ENCODE peak calls at places on chromosomes 12 and 14, in seven cellular contexts. C is RWPE1, P is neural crest cell, V is upper lobe of left lung, M is left ventricle myocardium inferior, Q is lung, X is ovary. U is an unnamed sample.

GRCh38 chr12:3770891-3771290 is 18.0 kb upstream of the CRACR2A start:
- DNase-seq in C (peak), P (no peak), V (no peak), M (no peak), Q (no peak), X (no peak), U (no peak)

GRCh38 chr12:6827437-6827894 is 741 bp upstream of the P3H3 start:
- DNase-seq in C (peak), P (peak), V (peak), M (peak), Q (peak), X (peak), U (peak)

GRCh38 chr12:81167694-81168093 is 89.8 kb downstream of the ACSS3 start:
- DNase-seq in C (peak), P (no peak), V (no peak), M (no peak), Q (no peak), X (no peak), U (no peak)

GRCh38 chr12:111546758-111547383 is 52.2 kb downstream of the ATXN2 start:
- DNase-seq in C (peak), P (no peak), V (no peak), M (no peak), Q (no peak), X (no peak), U (no peak)

GRCh38 chr12:32788405-32788804 is 32.7 kb upstream of the YARS2 start:
- DNase-seq in C (no peak), P (no peak), V (no peak), M (no peak), Q (no peak), X (no peak), U (no peak)

GRCh38 chr12:106137456-106138278 is 1.1 kb downstream of the NUAK1 start:
- DNase-seq in C (no peak), P (no peak), V (no peak), M (no peak), Q (no peak), X (no peak), U (no peak)

GRCh38 chr14:42814817-42815216 is 1208.1 kb downstream of the LRFN5 start:
- DNase-seq in C (no peak), P (no peak), V (no peak), M (no peak), Q (no peak), X (no peak), U (no peak)

GRCh38 chr12:63382930-63383329 is 231.9 kb upstream of the AVPR1A start:
- DNase-seq in C (no peak), P (no peak), V (no peak), M (no peak), Q (no peak), X (no peak), U (no peak)

GRCh38 chr12:95169368-95169767 is 47.9 kb downstream of the FGD6 start:
- DNase-seq in C (peak), P (no peak), V (peak), M (no peak), Q (no peak), X (no peak), U (no peak)

GRCh38 chr12:124779161-124780141 is 84.2 kb downstream of the SCARB1 start:
- DNase-seq in C (no peak), P (no peak), V (no peak), M (no peak), Q (no peak), X (no peak), U (no peak)

GRCh38 chr14:55892906-55893305 is 225.3 kb upstream of the PELI2 start:
- DNase-seq in C (no peak), P (no peak), V (no peak), M (no peak), Q (no peak), X (no peak), U (no peak)

GRCh38 chr12:13941258-13942249 is 39.8 kb downstream of the GRIN2B start:
- DNase-seq in C (peak), P (peak), V (peak), M (no peak), Q (peak), X (no peak), U (peak)

GRCh38 chr12:84912191-84913142 is at the start of gene SLC6A15:
- DNase-seq in C (peak), P (peak), V (no peak), M (no peak), Q (no peak), X (no peak), U (peak)

GRCh38 chr12:56257491-56258067 is 605 bp downstream of the ANKRD52 start:
- DNase-seq in C (peak), P (peak), V (peak), M (no peak), Q (no peak), X (no peak), U (peak)

GRCh38 chr12:100141998-100142850 is 450 bp downstream of the BLTP3B start:
- DNase-seq in C (peak), P (peak), V (peak), M (peak), Q (peak), X (peak), U (peak)

GRCh38 chr12:75816892-75817291 is 214.7 kb downstream of the PHLDA1 start:
- DNase-seq in C (peak), P (no peak), V (no peak), M (no peak), Q (no peak), X (no peak), U (no peak)

GRCh38 chr12:113322353-113322752 is 12.6 kb downstream of the SLC8B1 start:
- DNase-seq in C (peak), P (no peak), V (no peak), M (no peak), Q (no peak), X (no peak), U (no peak)

GRCh38 chr12:24668563-24668962 is 280.3 kb downstream of the BCAT1 start:
- DNase-seq in C (no peak), P (no peak), V (no peak), M (no peak), Q (no peak), X (no peak), U (no peak)

GRCh38 chr14:56400426-56400825 is 179.2 kb upstream of the TMEM260 start:
- DNase-seq in C (no peak), P (no peak), V (no peak), M (no peak), Q (no peak), X (no peak), U (no peak)

GRCh38 chr12:117874842-117875434 is 93.9 kb downstream of the KSR2 start:
- DNase-seq in C (peak), P (peak), V (peak), M (peak), Q (peak), X (peak), U (peak)

GRCh38 chr12:86312258-86312657 is 56.1 kb upstream of the MGAT4C start:
- DNase-seq in C (no peak), P (no peak), V (no peak), M (no peak), Q (no peak), X (no peak), U (no peak)

GRCh38 chr14:103110681-103111296 is 12.5 kb upstream of the TNFAIP2 start:
- DNase-seq in C (no peak), P (no peak), V (no peak), M (no peak), Q (no peak), X (no peak), U (no peak)

GRCh38 chr14:54275997-54276396 is 120.8 kb upstream of the CDKN3 start:
- DNase-seq in C (no peak), P (no peak), V (no peak), M (no peak), Q (no peak), X (no peak), U (no peak)

DNA sequence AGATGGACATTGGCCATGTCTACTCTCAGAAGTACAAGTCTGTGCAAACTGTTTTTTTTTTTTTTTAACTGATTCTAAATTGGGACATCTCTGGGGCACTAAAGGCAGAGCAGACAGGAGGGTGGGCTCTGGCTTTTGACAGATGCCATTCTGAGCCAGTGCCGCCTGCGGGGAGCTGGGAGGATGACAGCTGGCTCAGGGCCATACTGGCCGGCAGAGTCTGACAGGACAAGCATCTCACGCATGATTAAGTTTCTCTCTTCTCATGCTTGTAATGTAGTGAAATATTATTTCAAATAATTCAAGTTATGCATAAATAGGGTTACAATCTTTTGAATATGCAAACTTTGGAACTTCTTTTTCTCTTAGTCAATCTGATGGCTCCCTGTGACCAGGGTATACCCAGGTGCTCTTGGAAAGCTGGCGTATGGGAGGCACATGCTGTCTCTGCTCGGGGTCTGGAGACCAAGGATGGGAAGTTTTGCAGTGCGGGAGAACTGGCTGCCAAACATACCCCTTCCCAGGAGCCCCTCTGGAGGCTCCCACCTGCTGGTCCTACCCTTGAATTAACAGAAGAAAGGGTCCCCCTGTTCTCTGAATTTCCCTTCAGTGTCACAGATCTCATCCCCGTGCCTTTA is 7.6 kb downstream of the CDCA4 start:
- DNase-seq in C (no peak), P (no peak), V (no peak), M (peak), Q (no peak), X (no peak), U (no peak)
- TF ChIP-seq CTCF in C (no peak), P (no peak), V (no peak), M (peak), Q (no peak), X (no peak), U (no peak)

DNA sequence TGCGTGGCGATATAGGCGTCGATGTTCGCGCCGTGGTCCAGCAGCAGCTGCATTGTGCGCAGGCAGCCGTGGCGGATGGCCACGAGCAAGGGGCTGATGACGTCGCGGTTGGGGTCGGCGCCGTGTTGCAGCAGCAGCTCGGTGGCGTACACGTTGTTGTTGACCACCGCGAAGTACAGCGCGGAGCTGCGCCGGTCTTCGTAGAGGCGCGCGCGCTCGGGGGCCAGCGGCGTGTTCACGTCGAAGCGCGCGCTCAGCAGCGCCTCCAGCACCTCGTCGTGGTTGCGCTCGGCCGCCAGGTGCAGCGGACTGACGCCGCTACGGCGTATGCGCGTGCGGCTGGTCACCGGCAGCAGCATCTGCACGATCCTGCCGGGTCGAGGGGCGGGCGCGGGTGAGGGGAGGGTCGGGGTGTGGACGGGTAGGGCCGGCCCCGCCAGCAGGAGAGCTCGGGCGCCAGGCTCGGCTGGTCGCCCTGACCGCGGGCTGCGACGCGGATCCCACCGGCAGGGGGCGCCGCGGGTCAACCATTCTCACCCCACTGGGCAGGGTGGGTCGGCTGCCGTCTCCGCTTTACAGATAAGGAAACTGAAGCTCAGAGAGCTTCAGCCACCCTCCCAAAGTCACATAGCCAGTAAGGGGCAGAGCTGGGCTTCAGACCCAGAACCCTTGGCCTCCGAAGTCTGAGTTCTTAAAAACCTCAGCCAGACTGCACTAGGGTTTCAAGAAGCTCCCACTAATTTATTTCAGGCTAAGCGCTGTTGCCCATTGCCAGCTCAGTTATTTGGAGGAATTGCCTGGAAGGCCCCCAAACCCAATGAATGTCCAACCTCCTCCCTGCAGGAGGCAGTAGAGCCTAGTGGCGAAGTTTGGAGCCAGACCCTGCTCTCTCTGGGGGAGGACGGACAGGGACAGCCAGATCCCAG is 12.4 kb downstream of the FAM181A start:
- DNase-seq in C (peak), P (peak), V (peak), M (peak), Q (peak), X (peak), U (peak)
- TF ChIP-seq CTCF in C (peak), P (peak), V (peak), M (peak), Q (peak), X (peak), U (peak)

GRCh38 chr14:32307881-32308582 is 21.1 kb upstream of the AKAP6 start:
- DNase-seq in C (no peak), P (no peak), V (no peak), M (no peak), Q (no peak), X (no peak), U (peak)

GRCh38 chr14:32298346-32298745 is 30.8 kb upstream of the AKAP6 start:
- DNase-seq in C (no peak), P (no peak), V (no peak), M (no peak), Q (no peak), X (no peak), U (no peak)

GRCh38 chr14:32306549-32306948 is 22.5 kb upstream of the AKAP6 start:
- DNase-seq in C (peak), P (no peak), V (no peak), M (no peak), Q (no peak), X (no peak), U (no peak)

GRCh38 chr14:32300146-32300545 is 29.0 kb upstream of the AKAP6 start:
- DNase-seq in C (no peak), P (no peak), V (no peak), M (no peak), Q (no peak), X (no peak), U (no peak)

DNA sequence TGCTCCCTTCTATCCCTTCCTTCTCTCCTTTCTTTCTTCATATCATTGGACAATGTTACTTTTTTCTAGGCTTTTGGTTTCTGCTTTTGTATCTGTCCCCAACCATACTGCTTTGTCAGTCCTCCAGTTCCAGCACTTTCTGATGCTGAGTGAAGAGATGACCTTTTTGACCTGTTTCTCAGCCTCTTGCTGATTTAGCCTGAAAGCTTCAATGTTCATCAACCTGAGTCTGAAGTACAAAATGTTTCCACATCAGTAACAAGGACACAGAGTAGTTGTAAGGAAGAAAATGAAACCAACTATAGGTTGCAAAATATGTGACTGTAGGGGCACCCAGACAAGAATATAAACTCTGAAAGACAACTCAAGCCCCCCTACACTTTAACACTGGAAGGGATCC is 25.2 kb upstream of the AKAP6 start:
- DNase-seq in C (no peak), P (no peak), V (no peak), M (no peak), Q (no peak), X (no peak), U (no peak)
- TF ChIP-seq CTCF in C (no peak), P (no peak), V (no peak), M (no peak), Q (no peak), X (no peak), U (no peak)

DNA sequence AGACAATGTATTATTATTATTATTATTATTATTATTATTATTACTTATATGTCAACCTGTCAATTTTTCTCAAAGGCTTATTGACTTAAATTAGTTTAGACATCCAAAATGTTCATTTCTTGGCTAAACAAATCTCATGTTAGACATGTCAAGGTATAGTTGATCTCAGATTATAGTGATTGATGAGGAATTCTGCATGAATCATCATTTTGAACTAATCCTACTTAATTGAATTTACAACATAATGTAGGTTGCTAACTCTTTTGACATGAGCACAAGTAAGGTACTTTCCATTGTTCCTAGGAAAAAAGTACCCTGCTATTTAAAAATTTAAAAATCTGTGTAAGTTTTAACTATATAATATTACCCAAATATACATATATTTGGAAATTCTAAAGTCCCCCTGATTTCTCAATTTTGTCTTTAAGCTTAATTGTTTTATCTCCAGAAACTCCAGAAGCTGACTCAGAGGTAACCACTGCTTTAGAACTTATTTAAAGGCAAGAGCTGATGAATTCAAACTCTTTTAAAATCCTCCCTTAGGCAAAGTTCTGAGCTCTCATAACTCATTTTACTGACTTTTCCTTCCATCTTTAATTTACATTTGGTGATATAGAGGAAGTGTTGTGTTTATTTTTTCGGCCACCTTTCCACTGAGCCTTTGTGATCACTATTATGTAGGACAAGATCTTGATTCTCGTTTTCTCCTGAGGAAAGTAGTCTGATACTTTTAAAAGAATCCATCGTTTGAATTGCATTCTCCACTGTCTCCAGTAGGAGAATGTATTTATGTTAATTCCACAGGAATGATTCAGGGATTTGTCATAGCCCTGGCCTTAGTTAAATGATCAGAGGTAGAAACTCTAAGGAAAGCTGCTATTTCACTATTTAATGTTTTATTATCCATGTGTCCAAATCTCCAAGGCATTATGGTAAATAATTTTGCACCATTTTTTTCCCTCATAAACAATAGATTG is 1304.5 kb downstream of the AACS start:
- DNase-seq in C (peak), P (no peak), V (no peak), M (no peak), Q (no peak), X (no peak), U (no peak)
- TF ChIP-seq CTCF in C (peak), P (no peak), V (no peak), M (no peak), Q (no peak), X (no peak), U (no peak)

DNA sequence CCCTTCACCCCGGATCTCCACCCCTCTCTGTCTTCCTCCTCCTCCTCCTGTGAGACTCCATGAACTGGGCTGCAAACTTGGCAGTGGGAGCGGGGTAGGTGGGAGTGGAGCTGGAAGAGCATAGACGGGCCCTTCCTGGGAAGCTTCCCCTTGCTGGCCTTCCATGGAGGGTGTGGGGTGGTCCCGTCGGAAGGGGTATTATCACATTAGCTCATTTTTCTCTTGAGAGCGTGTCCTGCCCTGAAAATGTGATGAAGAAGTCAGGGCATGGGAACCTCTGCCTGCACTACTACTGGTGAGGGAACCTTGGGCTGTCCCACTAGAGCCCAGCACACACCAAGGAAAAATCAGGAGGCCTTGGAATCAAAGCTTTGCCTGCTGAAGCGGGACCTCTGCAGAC is 66.5 kb downstream of the CACNA1C start:
- DNase-seq in C (no peak), P (no peak), V (no peak), M (no peak), Q (no peak), X (peak), U (no peak)
- TF ChIP-seq CTCF in C (no peak), P (no peak), V (no peak), M (no peak), Q (no peak), X (no peak), U (no peak)

DNA sequence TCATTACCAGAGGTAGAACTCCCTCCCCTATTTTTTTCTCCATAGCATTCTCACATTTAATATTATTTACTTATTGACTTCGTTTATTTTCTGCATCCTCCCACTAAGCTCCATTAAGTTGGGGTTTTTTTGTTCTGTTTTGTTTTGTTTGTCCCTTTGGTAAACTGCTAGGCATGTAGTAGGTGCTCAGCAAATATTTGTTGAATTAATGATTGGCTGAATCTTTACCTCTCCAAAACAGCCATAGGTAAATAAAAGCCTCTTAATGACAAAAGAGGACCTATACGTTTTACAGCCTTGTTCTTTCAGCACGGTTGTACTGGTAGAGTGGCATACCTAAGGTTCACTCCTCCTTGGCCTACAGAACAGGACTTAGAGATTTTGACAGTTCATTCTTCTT is 52.0 kb downstream of the PRORP start:
- DNase-seq in C (no peak), P (no peak), V (no peak), M (no peak), Q (no peak), X (no peak), U (no peak)
- TF ChIP-seq CTCF in C (no peak), P (no peak), V (no peak), M (no peak), Q (no peak), X (no peak), U (no peak)

DNA sequence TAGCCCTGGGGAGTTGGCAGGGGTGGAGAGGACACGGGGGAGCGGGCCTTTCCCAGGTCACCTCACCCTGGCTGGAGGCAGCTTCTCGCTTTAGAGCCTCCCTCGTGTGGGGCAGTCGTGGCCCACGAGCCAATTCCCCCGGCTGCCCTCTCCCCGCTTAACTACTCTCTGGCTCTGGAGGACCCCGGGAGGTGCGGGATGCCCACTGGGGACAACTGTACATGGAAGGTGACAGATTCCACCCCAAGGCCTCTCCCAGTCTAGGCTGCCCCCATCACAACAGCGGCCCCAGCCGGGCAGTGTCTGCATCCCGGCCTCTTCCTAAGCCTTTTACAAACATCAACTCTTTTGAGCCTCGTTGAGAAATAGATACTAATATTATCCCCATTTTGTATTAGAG is 78.1 kb downstream of the KIF26A start:
- DNase-seq in C (no peak), P (no peak), V (no peak), M (peak), Q (no peak), X (no peak), U (no peak)
- TF ChIP-seq CTCF in C (no peak), P (no peak), V (no peak), M (no peak), Q (no peak), X (no peak), U (no peak)

GRCh38 chr12:83261998-83262397 is 575.3 kb downstream of the TMTC2 start:
- DNase-seq in C (no peak), P (no peak), V (no peak), M (no peak), Q (no peak), X (no peak), U (no peak)
- TF ChIP-seq CTCF in C (no peak), P (peak), V (no peak), M (no peak), Q (no peak), X (no peak), U (no peak)